ENCODE peak calls at places on chromosomes 5 and 9, in ten cellular contexts. R is LoVo, E is astrocyte of the spinal cord, W is MCF 10A, D is transverse colon, N is glomerular endothelial cell, K is mesendoderm, T is NCI-H146, S is activated gamma-delta T cell treated with Interleukin-2 at 50 U/mL for 16 hours, B is body of pancreas. C is an unnamed sample.

GRCh38 chr5:77076961-77077820 is 9.9 kb downstream of the ZBED3 start:
- DNase-seq in N (no peak), E (peak), B (peak), W (peak), T (peak), S (peak), D (peak), R (no peak), K (peak), C (peak)

GRCh38 chr5:73183491-73183891 is 10.5 kb downstream of the TMEM174 start:
- DNase-seq in D (peak), R (peak), B (no peak), E (no peak), W (no peak), S (no peak), N (no peak), T (peak), K (no peak), C (no peak)

GRCh38 chr5:175830586-175831300 is 40.6 kb upstream of the CPLX2 start:
- DNase-seq in R (no peak), N (no peak), E (no peak), D (no peak), T (no peak), K (no peak), W (no peak), B (no peak), S (no peak), C (no peak)

GRCh38 chr9:132411091-132411508 is 1.1 kb downstream of the CFAP77 start:
- DNase-seq in B (peak), D (peak), S (peak), W (peak), N (no peak), R (peak), K (peak), E (peak), T (peak), C (peak)

GRCh38 chr5:126138475-126139005 is 284.7 kb upstream of the GRAMD2B start:
- DNase-seq in S (no peak), N (no peak), W (peak), E (peak), D (no peak), R (no peak), B (no peak), K (peak), T (peak), C (no peak)

GRCh38 chr5:155883966-155884555 is 442.9 kb upstream of the SGCD start:
- DNase-seq in S (no peak), N (no peak), W (no peak), K (peak), D (no peak), B (no peak), T (no peak), E (no peak), R (no peak), C (no peak)

GRCh38 chr5:142323480-142324376 is 1.1 kb downstream of the SPRY4 start:
- DNase-seq in S (no peak), T (no peak), W (peak), D (peak), K (no peak), B (peak), N (no peak), E (peak), R (peak), C (peak)

GRCh38 chr5:96094904-96095303 is 133.3 kb upstream of the ELL2 start:
- DNase-seq in R (no peak), W (peak), K (no peak), D (no peak), B (no peak), N (no peak), E (no peak), S (no peak), T (no peak), C (no peak)

GRCh38 chr9:121634800-121635261 is 16.6 kb upstream of the DAB2IP start:
- DNase-seq in T (peak), K (peak), D (no peak), R (no peak), S (no peak), B (peak), N (no peak), W (peak), E (no peak), C (peak)

GRCh38 chr5:96247097-96247675 is 185.9 kb downstream of the PCSK1 start:
- DNase-seq in N (no peak), T (no peak), K (peak), S (no peak), W (no peak), R (no peak), E (peak), B (peak), D (no peak), C (no peak)

C was measured in dermis blood vessel endothelial cell.